ENCODE peak calls at places on chromosomes 4 and X, in eight cellular contexts. B is activated CD4-positive, alpha-beta T cell treated with anti-CD3 and anti-CD28 coated beads for 48 hours; Q is GM23248; G is Calu3; D is iris pigment epithelial cell; C is pancreas; R is RPMI7951; N is NCI-H1092 treated with DMSO at 0.1 percent for 48 hours. T is an unnamed sample.

GRCh38 chr4:13173974-13174373 is 310.2 kb downstream of the RAB28 start:
- DNase-seq in B (no peak), Q (peak; percentile 35), G (no peak), D (no peak), C (no peak), R (no peak), N (no peak), T (no peak)

GRCh38 chr4:42673084-42673429 is 16.2 kb upstream of the ATP8A1 start:
- DNase-seq in B (peak; percentile 44), Q (peak; percentile 61), G (no peak), D (peak; percentile 7), C (no peak), R (no peak), N (peak; percentile 21), T (peak; percentile 24)

GRCh38 chrX:68710870-68711576 is 63.6 kb downstream of the STARD8 start:
- DNase-seq in B (peak; percentile 34), Q (peak; percentile 60), G (peak; percentile 57), D (peak; percentile 41), C (peak; percentile 43), R (peak; percentile 46), N (peak; percentile 3), T (peak; percentile 37)

GRCh38 chr4:47933798-47934197 is 19.4 kb upstream of the NFXL1 start:
- DNase-seq in B (no peak), Q (peak; percentile 69), G (no peak), D (peak; percentile 56), C (no peak), R (peak; percentile 29), N (peak; percentile 24), T (peak; percentile 58)

GRCh38 chrX:134566506-134566905 is 91.8 kb downstream of the PLAC1 start:
- DNase-seq in B (no peak), Q (no peak), G (no peak), D (no peak), C (no peak), R (no peak), N (no peak), T (no peak)

GRCh38 chr4:162274354-162274753 is 110.6 kb upstream of the FSTL5 start:
- DNase-seq in B (no peak), Q (no peak), G (peak; percentile 21), D (no peak), C (no peak), R (no peak), N (no peak), T (no peak)

GRCh38 chr4:56320293-56320692 is 67.0 kb downstream of the AASDH start:
- DNase-seq in B (no peak), Q (peak; percentile 64), G (no peak), D (peak; percentile 88), C (no peak), R (no peak), N (no peak), T (no peak)

GRCh38 chr4:112637552-112637866 is 566 bp downstream of the LARP7 start:
- DNase-seq in B (no peak), Q (no peak), G (no peak), D (no peak), C (no peak), R (no peak), N (no peak), T (no peak)

GRCh38 chrX:69063486-69063885 is 101.8 kb downstream of the PJA1 start:
- DNase-seq in B (no peak), Q (no peak), G (no peak), D (no peak), C (no peak), R (no peak), N (no peak), T (no peak)

GRCh38 chr4:1377606-1378261 is 28.5 kb downstream of the NKX1-1 start:
- DNase-seq in B (no peak), Q (no peak), G (no peak), D (no peak), C (peak; percentile 32), R (no peak), N (no peak), T (no peak)

GRCh38 chr4:109738104-109738872 is 8.4 kb upstream of the PLA2G12A start:
- DNase-seq in B (no peak), Q (no peak), G (no peak), D (no peak), C (no peak), R (no peak), N (no peak), T (no peak)

GRCh38 chrX:148872153-148872540 is 371.7 kb downstream of the AFF2 start:
- DNase-seq in B (no peak), Q (peak; percentile 52), G (no peak), D (no peak), C (no peak), R (no peak), N (no peak), T (no peak)

GRCh38 chr4:5712517-5712916 is 1.5 kb downstream of the EVC start:
- DNase-seq in B (peak; percentile 20), Q (peak; percentile 80), G (no peak), D (peak; percentile 96), C (no peak), R (peak; percentile 96), N (no peak), T (peak; percentile 67)

GRCh38 chr4:127782025-127782274 is 172 bp upstream of the HSPA4L start:
- DNase-seq in B (peak; percentile 75), Q (peak; percentile 95), G (peak; percentile 83), D (peak; percentile 86), C (peak; percentile 90), R (peak; percentile 73), N (no peak), T (no peak)

GRCh38 chrX:104712515-104712914 is 146.5 kb downstream of the IL1RAPL2 start:
- DNase-seq in B (no peak), Q (no peak), G (no peak), D (peak; percentile 6), C (no peak), R (no peak), N (no peak), T (peak; percentile 6)

GRCh38 chrX:130047416-130047815 is 62.9 kb downstream of the ELF4 start:
- DNase-seq in B (no peak), Q (no peak), G (no peak), D (no peak), C (no peak), R (no peak), N (no peak), T (no peak)

GRCh38 chr4:122827899-122828601 is 1.4 kb downstream of the FGF2 start:
- DNase-seq in B (peak; percentile 57), Q (peak; percentile 80), G (peak; percentile 18), D (peak; percentile 88), C (no peak), R (peak; percentile 42), N (peak; percentile 33), T (peak; percentile 86)

GRCh38 chr4:46886711-46887110 is 22.3 kb downstream of the COX7B2 start:
- DNase-seq in B (no peak), Q (peak; percentile 20), G (no peak), D (peak; percentile 12), C (no peak), R (no peak), N (no peak), T (peak; percentile 31)

GRCh38 chr4:36414248-36414647 is 132.8 kb downstream of the DTHD1 start:
- DNase-seq in B (no peak), Q (no peak), G (no peak), D (no peak), C (no peak), R (no peak), N (no peak), T (no peak)

GRCh38 chr4:183729430-183730328 is 70.6 kb downstream of the TRAPPC11 start:
- DNase-seq in B (no peak), Q (peak; percentile 79), G (no peak), D (peak; percentile 22), C (no peak), R (peak; percentile 23), N (no peak), T (peak; percentile 7)

GRCh38 chrX:118475903-118476302 is 19.7 kb upstream of the DOCK11 start:
- DNase-seq in B (no peak), Q (no peak), G (no peak), D (peak; percentile 11), C (no peak), R (no peak), N (no peak), T (no peak)

GRCh38 chr4:2256156-2256731 is 5.7 kb downstream of the MXD4 start:
- DNase-seq in B (no peak), Q (no peak), G (no peak), D (no peak), C (peak; percentile 44), R (no peak), N (no peak), T (no peak)